ENCODE peak calls at places on chromosomes 12 and 14, in five cellular contexts. One of them, this sample, is unnamed.

GRCh38 chr12:1350055-1350933 is 244.1 kb downstream of the FBXL14 start:
- DNase-seq in thoracic aorta: no peak
- DNase-seq in CD4-positive, CD25-positive, alpha-beta regulatory T cell: no peak
- DNase-seq in stomach: no peak
- DNase-seq in transverse colon: peak; percentile 44
- DNase-seq in this sample: no peak

GRCh38 chr14:97185186-97185585 is 388.0 kb downstream of the VRK1 start:
- DNase-seq in thoracic aorta: no peak
- DNase-seq in CD4-positive, CD25-positive, alpha-beta regulatory T cell: no peak
- DNase-seq in stomach: no peak
- DNase-seq in transverse colon: no peak
- DNase-seq in this sample: no peak

GRCh38 chr12:122851820-122852219 is 16.6 kb downstream of the HIP1R start:
- DNase-seq in thoracic aorta: no peak
- DNase-seq in CD4-positive, CD25-positive, alpha-beta regulatory T cell: no peak
- DNase-seq in stomach: no peak
- DNase-seq in transverse colon: no peak
- DNase-seq in this sample: no peak

GRCh38 chr12:90065301-90065801 is 356.7 kb upstream of the ATP2B1 start:
- DNase-seq in thoracic aorta: no peak
- DNase-seq in CD4-positive, CD25-positive, alpha-beta regulatory T cell: no peak
- DNase-seq in stomach: no peak
- DNase-seq in transverse colon: no peak
- DNase-seq in this sample: no peak

GRCh38 chr12:2641209-2641608 is 153.6 kb upstream of the FKBP4 start:
- DNase-seq in thoracic aorta: no peak
- DNase-seq in CD4-positive, CD25-positive, alpha-beta regulatory T cell: no peak
- DNase-seq in stomach: no peak
- DNase-seq in transverse colon: peak; percentile 7
- DNase-seq in this sample: peak; percentile 28

GRCh38 chr12:32877670-32878459 is 18.7 kb downstream of the PKP2 start:
- DNase-seq in thoracic aorta: no peak
- DNase-seq in CD4-positive, CD25-positive, alpha-beta regulatory T cell: no peak
- DNase-seq in stomach: peak; percentile 34
- DNase-seq in transverse colon: no peak
- DNase-seq in this sample: no peak

GRCh38 chr12:100608776-100609175 is 35.3 kb downstream of the GAS2L3 start:
- DNase-seq in thoracic aorta: no peak
- DNase-seq in CD4-positive, CD25-positive, alpha-beta regulatory T cell: no peak
- DNase-seq in stomach: no peak
- DNase-seq in transverse colon: no peak
- DNase-seq in this sample: no peak

GRCh38 chr14:37197421-37198272 is at the start of gene MIPOL1:
- DNase-seq in thoracic aorta: peak; percentile 21
- DNase-seq in CD4-positive, CD25-positive, alpha-beta regulatory T cell: no peak
- DNase-seq in stomach: peak; percentile 88
- DNase-seq in transverse colon: peak; percentile 85
- DNase-seq in this sample: peak; percentile 73

GRCh38 chr14:104827173-104828055 is 26.5 kb downstream of the ZBTB42 start:
- DNase-seq in thoracic aorta: no peak
- DNase-seq in CD4-positive, CD25-positive, alpha-beta regulatory T cell: peak; percentile 52
- DNase-seq in stomach: peak; percentile 43
- DNase-seq in transverse colon: peak; percentile 62
- DNase-seq in this sample: peak; percentile 55

GRCh38 chr12:101642115-101643067 is 47.6 kb downstream of the MYBPC1 start:
- DNase-seq in thoracic aorta: no peak
- DNase-seq in CD4-positive, CD25-positive, alpha-beta regulatory T cell: no peak
- DNase-seq in stomach: peak; percentile 67
- DNase-seq in transverse colon: peak; percentile 18
- DNase-seq in this sample: no peak

GRCh38 chr12:94941440-94941862 is 62.0 kb downstream of the NDUFA12 start:
- DNase-seq in thoracic aorta: peak; percentile 36
- DNase-seq in CD4-positive, CD25-positive, alpha-beta regulatory T cell: peak; percentile 16
- DNase-seq in stomach: no peak
- DNase-seq in transverse colon: no peak
- DNase-seq in this sample: no peak

GRCh38 chr12:109089683-109090082 is 3.6 kb downstream of the ALKBH2 start:
- DNase-seq in thoracic aorta: no peak
- DNase-seq in CD4-positive, CD25-positive, alpha-beta regulatory T cell: no peak
- DNase-seq in stomach: no peak
- DNase-seq in transverse colon: no peak
- DNase-seq in this sample: no peak
- H3K4me3 ChIP-seq in thoracic aorta: no peak overlapping the region
- H3K4me3 ChIP-seq in CD4-positive, CD25-positive, alpha-beta regulatory T cell: no peak overlapping the region
- H3K4me3 ChIP-seq in stomach: no peak overlapping the region
- H3K4me3 ChIP-seq in transverse colon: no peak overlapping the region
- H3K4me3 ChIP-seq in this sample: no peak overlapping the region

DNA sequence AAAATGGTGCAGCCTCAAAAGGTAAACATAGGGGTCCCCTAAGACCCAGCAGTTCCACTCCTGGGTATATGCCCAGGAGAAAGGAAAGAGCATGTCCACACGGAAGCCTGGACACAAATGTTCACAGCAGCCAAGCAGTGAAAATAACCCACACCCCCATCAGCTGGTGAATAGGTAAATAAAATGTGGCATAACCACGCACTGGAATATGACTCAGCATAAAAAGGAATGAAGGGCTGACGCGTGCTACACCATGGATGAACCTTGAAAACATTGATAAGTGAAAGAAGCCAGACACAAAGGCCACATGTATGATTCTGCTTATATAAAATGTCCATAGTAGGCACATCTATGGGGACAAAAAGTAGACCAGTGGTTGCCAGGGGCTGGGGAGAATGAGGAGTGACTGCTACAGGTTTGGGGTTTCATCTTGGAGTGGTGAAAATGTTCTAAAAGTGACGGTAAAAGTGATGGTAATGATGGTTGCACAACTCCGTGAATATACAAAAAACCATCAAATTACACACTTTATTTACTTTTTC is 3.8 kb upstream of the SCARB1 start:
- DNase-seq in thoracic aorta: no peak
- DNase-seq in CD4-positive, CD25-positive, alpha-beta regulatory T cell: no peak
- DNase-seq in stomach: peak; percentile 39
- DNase-seq in transverse colon: peak; percentile 20
- DNase-seq in this sample: no peak
- H3K27ac ChIP-seq in thoracic aorta: no peak overlapping the region
- H3K27ac ChIP-seq in CD4-positive, CD25-positive, alpha-beta regulatory T cell: no peak overlapping the region
- H3K27ac ChIP-seq in stomach: no peak overlapping the region
- H3K27ac ChIP-seq in transverse colon: no peak overlapping the region
- H3K27ac ChIP-seq in this sample: no peak overlapping the region

GRCh38 chr12:53645191-53645590 is 19.0 kb upstream of the ATF7 start:
- DNase-seq in thoracic aorta: no peak
- DNase-seq in CD4-positive, CD25-positive, alpha-beta regulatory T cell: no peak
- DNase-seq in stomach: no peak
- DNase-seq in transverse colon: no peak
- DNase-seq in this sample: no peak

GRCh38 chr12:53643232-53643992 is 17.2 kb upstream of the ATF7 start:
- DNase-seq in thoracic aorta: no peak
- DNase-seq in CD4-positive, CD25-positive, alpha-beta regulatory T cell: no peak
- DNase-seq in stomach: no peak
- DNase-seq in transverse colon: no peak
- DNase-seq in this sample: no peak

DNA sequence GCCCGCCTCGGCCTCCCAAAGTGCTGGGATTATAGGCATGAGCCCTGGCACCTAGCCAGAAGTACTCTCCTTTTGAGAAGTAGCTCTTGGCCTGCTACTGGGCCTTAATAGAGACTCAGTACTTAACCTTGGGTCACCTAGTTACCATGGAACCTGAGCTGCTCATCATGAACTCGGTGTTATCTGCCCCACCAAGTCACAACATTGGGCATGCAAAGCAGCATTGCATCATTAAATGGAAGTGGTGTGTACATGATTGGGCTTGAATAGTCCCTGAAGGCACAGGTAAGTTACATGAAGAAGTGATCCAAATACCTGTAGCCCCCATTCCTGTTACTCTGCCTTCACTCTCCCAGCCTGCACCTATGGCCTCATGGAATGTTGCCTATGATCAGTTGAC is 18.0 kb upstream of the ATF7 start:
- DNase-seq in thoracic aorta: no peak
- DNase-seq in CD4-positive, CD25-positive, alpha-beta regulatory T cell: no peak
- DNase-seq in stomach: no peak
- DNase-seq in transverse colon: no peak
- DNase-seq in this sample: no peak
- H3K4me3 ChIP-seq in thoracic aorta: no peak overlapping the region
- H3K4me3 ChIP-seq in CD4-positive, CD25-positive, alpha-beta regulatory T cell: no peak overlapping the region
- H3K4me3 ChIP-seq in stomach: no peak overlapping the region
- H3K4me3 ChIP-seq in transverse colon: no peak overlapping the region
- H3K4me3 ChIP-seq in this sample: no peak overlapping the region

DNA sequence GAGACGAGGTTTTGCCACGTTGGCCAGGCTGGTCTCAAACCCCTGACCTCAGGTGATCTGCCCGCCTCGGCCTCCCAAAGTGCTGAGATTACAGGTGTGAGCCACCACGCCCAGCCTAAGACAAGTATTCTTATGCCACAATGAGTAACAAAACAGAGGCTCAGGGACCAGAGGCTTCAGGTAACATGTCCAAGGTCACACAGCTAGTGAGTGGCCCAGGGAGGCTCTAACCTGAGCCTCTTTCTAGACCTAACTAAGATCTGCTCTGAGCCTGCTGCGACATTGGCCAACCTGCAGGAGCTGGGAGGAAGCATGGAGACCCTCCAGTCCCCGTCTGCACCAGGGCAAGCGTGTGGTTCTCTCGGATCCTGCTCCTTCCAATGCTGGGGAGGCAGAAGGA is 77.9 kb downstream of the FOXN3 start:
- DNase-seq in thoracic aorta: no peak
- DNase-seq in CD4-positive, CD25-positive, alpha-beta regulatory T cell: no peak
- DNase-seq in stomach: no peak
- DNase-seq in transverse colon: no peak
- DNase-seq in this sample: no peak
- H3K27ac ChIP-seq in thoracic aorta: peak overlapping the region; percentile 24
- H3K27ac ChIP-seq in CD4-positive, CD25-positive, alpha-beta regulatory T cell: no peak overlapping the region
- H3K27ac ChIP-seq in stomach: no peak overlapping the region
- H3K27ac ChIP-seq in transverse colon: peak overlapping the region; percentile 60
- H3K27ac ChIP-seq in this sample: peak overlapping the region; percentile 65

DNA sequence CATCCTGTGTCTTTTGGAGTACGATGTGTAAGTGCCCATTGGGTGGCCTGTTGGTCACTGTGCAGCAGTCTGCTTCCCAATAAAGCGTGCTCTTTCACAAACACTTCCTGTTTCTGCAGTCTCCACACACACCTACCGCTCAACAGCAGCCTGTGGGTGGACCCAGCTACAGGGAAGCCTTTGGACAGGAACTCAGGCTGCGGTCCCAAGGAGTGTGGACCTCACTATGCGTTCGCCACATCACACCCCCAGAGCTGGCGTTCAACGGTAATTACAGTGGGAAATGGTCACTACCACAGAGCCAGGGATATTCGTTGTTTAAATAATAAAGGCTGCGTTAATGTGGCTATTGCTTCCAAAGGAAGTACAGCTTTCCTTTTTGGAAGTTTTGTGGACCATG is 16.2 kb downstream of the PSMC1 start:
- DNase-seq in thoracic aorta: no peak
- DNase-seq in CD4-positive, CD25-positive, alpha-beta regulatory T cell: no peak
- DNase-seq in stomach: no peak
- DNase-seq in transverse colon: no peak
- DNase-seq in this sample: no peak
- H3K4me3 ChIP-seq in thoracic aorta: no peak overlapping the region
- H3K4me3 ChIP-seq in CD4-positive, CD25-positive, alpha-beta regulatory T cell: no peak overlapping the region
- H3K4me3 ChIP-seq in stomach: no peak overlapping the region
- H3K4me3 ChIP-seq in transverse colon: no peak overlapping the region
- H3K4me3 ChIP-seq in this sample: no peak overlapping the region

This sample was measured in breast epithelium.